ENCODE peak calls at places on chromosome 11, in four cellular contexts. W is WTC11, S is K562, L is HepG2. O is an unnamed sample.

GRCh38 chr11:80084614-80085013 is 643.8 kb upstream of the TENM4 start:
- DNase-seq in W (no peak), S (no peak), L (no peak), O (no peak)

GRCh38 chr11:86495341-86495740 is 120.7 kb downstream of the CCDC81 start:
- DNase-seq in S (no peak), L (no peak), W (no peak), O (peak)

GRCh38 chr11:58963551-58964075 is 24.3 kb downstream of the GLYATL1 start:
- DNase-seq in W (peak), L (no peak), S (no peak), O (peak)

GRCh38 chr11:13174090-13174489 is 103.5 kb upstream of the BMAL1 start:
- DNase-seq in S (no peak), W (no peak), L (no peak), O (no peak)

GRCh38 chr11:502288-503178 is 4.5 kb downstream of the RNH1 start:
- DNase-seq in L (no peak), W (no peak), S (no peak), O (peak)

GRCh38 chr11:3971756-3972404 is 116.4 kb downstream of the STIM1 start:
- DNase-seq in L (no peak), S (no peak), W (no peak), O (no peak)

GRCh38 chr11:133526790-133527189 is 5.5 kb downstream of the OPCML start:
- DNase-seq in W (no peak), S (no peak), L (no peak), O (peak)

GRCh38 chr11:105000167-105000566 is 22.8 kb downstream of the CASP5 start:
- DNase-seq in S (no peak), L (peak), W (peak), O (no peak)

GRCh38 chr11:113162590-113162961 is 151.8 kb upstream of the TTC12 start:
- DNase-seq in W (no peak), L (no peak), S (peak), O (no peak)

GRCh38 chr11:116533186-116533825 is 239.5 kb downstream of the BUD13 start:
- DNase-seq in L (no peak), S (no peak), W (peak), O (peak)

GRCh38 chr11:13109616-13110015 is 100.5 kb downstream of the RASSF10 start:
- DNase-seq in S (no peak), W (no peak), L (no peak), O (no peak)

GRCh38 chr11:18064035-18064434 is 18.0 kb upstream of the TPH1 start:
- DNase-seq in S (no peak), L (no peak), W (no peak), O (no peak)

DNA sequence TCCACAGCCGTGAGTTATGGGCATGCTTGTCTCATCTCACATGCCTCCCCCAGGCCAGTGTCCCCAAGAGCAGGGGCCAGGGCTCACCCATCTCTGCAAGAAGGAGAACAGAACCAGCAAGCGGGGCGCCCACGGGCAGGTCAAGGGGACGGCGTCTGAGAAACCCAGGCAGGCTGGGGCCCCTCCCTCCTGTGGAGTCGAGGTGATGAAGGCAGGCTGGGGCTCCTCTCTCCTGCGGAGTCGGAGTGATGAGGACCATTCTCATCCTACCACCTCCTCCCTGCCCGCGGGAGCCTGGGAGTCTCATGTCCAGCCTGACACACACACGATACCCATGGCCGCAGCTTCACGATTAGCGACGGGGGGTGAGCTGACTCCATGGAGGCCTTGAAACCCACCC is 141.9 kb downstream of the CTTN start:
- DNase-seq in S (no peak), W (no peak), L (no peak), O (no peak)
- TF ChIP-seq FOXJ3 in S (no peak), W (no peak), L (no peak), O (no peak)

GRCh38 chr11:22879615-22880014 is 19.3 kb upstream of the CCDC179 start:
- DNase-seq in W (no peak), L (no peak), S (no peak), O (no peak)

GRCh38 chr11:22878039-22878438 is 17.8 kb upstream of the CCDC179 start:
- DNase-seq in S (no peak), L (no peak), W (no peak), O (no peak)

GRCh38 chr11:22878604-22879003 is 18.3 kb upstream of the CCDC179 start:
- DNase-seq in L (no peak), W (no peak), S (no peak), O (no peak)

DNA sequence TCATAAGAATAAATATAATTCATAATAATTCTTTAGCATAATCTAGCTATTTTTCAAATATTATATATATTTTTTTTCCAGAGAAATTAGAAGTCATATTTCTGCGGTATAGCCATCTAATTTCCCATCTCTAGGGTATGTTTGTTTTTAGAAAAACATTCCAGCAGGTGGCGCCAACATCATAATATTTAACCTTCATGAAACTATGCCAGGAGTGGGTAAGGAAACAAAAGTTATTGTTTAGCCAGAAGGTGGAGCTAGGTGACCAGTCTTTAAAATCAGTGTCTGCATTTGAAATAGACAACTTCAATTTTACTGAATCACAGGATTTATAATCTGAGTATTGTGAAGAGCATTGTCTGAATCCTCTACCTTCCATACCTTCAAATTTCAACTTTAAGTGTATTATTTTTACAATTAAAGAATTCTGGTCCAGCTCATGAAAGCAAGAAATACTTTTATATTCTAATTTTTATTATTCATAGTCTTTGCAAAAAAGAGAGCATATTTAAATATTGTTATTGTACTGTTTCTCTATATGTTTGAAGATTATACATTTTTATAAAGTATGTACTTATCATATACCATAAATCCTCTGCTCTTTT is 15.7 kb upstream of the CCDC179 start:
- DNase-seq in L (peak), W (peak), S (peak), O (peak)
- TF ChIP-seq FOXJ3 in L (no peak), W (no peak), S (no peak), O (no peak)

DNA sequence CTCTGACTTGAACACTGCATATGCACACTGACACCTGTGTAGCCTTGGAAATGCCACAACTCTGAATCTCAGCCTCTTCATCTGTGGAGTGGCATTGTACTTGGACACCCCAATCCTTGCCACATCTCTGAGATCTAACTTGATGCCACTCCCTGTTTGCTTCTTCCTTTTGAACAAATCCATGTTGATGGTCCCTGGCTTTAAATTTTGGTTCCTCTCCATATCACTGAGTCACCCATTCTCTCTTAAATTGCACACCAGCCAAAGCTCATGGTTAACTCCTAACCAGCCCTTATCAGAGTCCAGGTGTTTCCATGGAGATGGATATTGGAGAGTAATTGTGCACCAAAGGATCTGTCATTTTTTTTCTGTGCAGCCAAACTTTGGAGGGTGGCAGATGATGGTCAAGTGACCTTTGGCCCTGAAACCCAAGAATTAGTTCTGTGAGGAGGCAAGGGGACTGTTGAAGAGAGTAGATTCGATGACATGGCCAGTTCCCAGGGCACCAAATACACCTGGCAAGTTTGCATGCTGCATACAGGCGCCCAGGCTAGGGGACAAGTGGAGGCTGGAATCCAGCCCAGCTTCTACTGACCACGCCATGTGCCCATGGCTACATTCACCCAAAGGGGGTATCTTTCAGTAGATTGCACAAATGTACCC is 25.1 kb upstream of the PAMR1 start:
- DNase-seq in S (no peak), L (no peak), W (no peak), O (no peak)
- TF ChIP-seq FOXJ3 in S (no peak), L (no peak), W (no peak), O (no peak)

GRCh38 chr11:62669420-62670161 is 1.9 kb upstream of the UQCC3 start:
- DNase-seq in W (no peak), S (no peak), L (peak), O (no peak)
- TF ChIP-seq FOXJ3 in W (no peak), S (no peak), L (no peak), O (no peak)

DNA sequence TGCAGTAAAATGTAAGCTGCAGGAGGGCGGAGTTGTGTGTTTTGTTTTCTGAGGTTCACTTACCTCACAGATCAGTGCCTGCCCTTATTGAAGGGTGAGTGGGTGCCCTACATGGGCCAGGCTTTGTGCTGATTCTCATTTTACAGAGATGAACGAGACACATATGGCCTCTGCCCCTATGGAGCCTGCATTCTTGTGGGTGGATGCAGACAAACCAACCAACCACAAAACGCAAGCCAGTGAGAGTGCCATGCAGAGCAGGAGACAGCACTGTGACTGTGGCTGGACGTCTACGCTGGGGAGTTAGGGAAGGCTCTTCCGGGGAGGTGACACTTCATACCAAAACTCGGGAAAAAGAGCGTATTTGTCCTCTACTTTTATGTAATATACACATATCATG is 9.8 kb downstream of the TESMIN start:
- DNase-seq in W (no peak), L (no peak), S (no peak), O (no peak)
- TF ChIP-seq FOXJ3 in W (no peak), L (no peak), S (no peak), O (no peak)

GRCh38 chr11:2813141-2813908 is 72.2 kb downstream of the CDKN1C start:
- DNase-seq in W (no peak), L (peak), S (no peak), O (no peak)
- TF ChIP-seq FOXJ3 in W (no peak), L (no peak), S (no peak), O (no peak)

GRCh38 chr11:33701831-33702230 is 1.2 kb upstream of the C11orf91 start:
- DNase-seq in W (no peak), S (no peak), L (no peak), O (no peak)
- TF ChIP-seq FOXJ3 in W (no peak), S (no peak), L (no peak), O (no peak)

GRCh38 chr11:22192642-22193347 is at the start of gene ANO5:
- DNase-seq in W (peak), S (peak), L (no peak), O (peak)
- TF ChIP-seq FOXJ3 in W (no peak), S (no peak), L (no peak), O (no peak)

DNA sequence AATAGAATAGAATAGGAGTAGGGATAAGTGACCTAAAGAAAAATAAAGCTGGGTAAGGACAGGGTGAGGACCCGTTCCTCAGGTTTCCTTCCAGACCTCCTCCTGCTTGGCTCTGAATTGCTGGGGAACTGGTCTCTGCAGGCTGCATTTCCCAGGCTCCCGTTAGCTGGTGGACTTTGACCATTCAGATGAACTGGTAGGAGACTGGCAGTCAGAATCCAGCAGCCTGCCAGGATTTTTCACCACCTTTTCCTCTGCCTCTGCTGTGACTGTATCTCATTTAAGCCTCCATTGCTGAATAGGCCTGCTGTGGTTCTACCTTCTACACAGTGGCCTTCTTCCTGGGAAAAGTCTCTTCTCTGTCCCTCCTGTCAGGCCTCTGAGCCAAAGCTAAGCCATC is 24.6 kb upstream of the SMPD1 start:
- DNase-seq in S (no peak), L (peak), W (no peak), O (no peak)
- TF ChIP-seq FOXJ3 in S (no peak), L (no peak), W (no peak), O (no peak)

DNA sequence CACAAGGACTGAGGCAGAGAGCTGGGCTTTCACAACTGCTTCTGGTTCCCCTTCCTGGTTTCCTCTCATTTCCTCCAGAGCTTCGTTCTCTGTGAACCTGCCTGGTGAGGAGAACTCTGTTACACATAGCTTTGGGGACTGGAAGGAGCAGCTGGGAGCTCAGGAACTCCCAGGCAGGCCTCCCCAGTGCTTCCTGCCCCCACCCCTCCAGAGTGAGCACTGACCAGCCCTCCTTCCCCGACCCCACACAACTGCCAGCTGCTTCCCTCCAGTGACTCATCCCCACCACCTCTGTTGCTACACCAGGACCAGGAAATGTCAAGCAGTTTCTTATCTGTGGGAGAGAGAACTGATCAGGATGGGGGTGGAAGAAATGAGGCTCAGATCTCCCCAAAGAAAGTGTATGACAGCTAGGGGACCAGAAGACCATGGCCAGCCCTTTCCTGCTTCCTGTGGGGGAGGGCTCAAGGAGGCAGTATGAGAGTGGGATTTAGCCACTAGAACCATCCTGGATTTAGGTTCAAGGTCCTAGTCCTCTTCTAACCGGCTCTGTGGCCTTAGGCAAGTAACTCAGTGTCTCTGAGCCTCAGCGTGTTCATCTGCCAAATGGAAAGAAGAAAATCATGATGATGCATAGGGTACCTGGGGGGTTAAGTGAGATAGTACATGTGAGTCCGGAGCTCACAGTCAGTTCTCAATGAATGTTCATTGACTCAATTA is 4.5 kb upstream of the TP53I11 start:
- DNase-seq in W (no peak), L (no peak), S (peak), O (no peak)
- TF ChIP-seq FOXJ3 in W (no peak), L (no peak), S (no peak), O (no peak)